ENCODE peak calls at places on chromosomes 6 and 20, in four cellular contexts. N, H, S and Y are unnamed samples.
A peak's percentile ranks its signal among the peaks of the same experiment; 100 is the strongest.

GRCh38 chr6:165146456-165146855 is 162.9 kb downstream of the C6orf118 start:
- DNase-seq in H (peak; percentile 12), N (no peak), S (no peak), Y (no peak)

GRCh38 chr6:157726892-157727628 is 96.0 kb upstream of the SNX9 start:
- DNase-seq in N (no peak), S (no peak), H (no peak), Y (no peak)

GRCh38 chr20:58408603-58409246 is 19.7 kb downstream of the VAPB start:
- DNase-seq in S (no peak), N (no peak), H (no peak), Y (no peak)

GRCh38 chr20:62055106-62055861 is 10.4 kb downstream of the TAF4 start:
- DNase-seq in S (no peak), N (no peak), H (no peak), Y (no peak)

GRCh38 chr20:9993133-9993532 is 41.7 kb upstream of the ANKEF1 start:
- DNase-seq in N (no peak), S (no peak), H (no peak), Y (no peak)

GRCh38 chr20:14197097-14197496 is 140.3 kb downstream of the FLRT3 start:
- DNase-seq in H (no peak), S (peak; percentile 83), N (no peak), Y (no peak)

GRCh38 chr20:9021699-9022098 is 47.2 kb upstream of the PLCB4 start:
- DNase-seq in S (peak; percentile 21), N (no peak), H (no peak), Y (no peak)

GRCh38 chr20:52303281-52303950 is 111.8 kb upstream of the ZFP64 start:
- DNase-seq in H (no peak), N (no peak), S (no peak), Y (no peak)

GRCh38 chr6:118400098-118400497 is 148.0 kb upstream of the PLN start:
- DNase-seq in N (no peak), S (no peak), H (no peak), Y (no peak)

GRCh38 chr6:133247581-133247980 is 6.4 kb downstream of the EYA4 start:
- DNase-seq in S (no peak), H (no peak), N (no peak), Y (no peak)

GRCh38 chr6:111663232-111663631 is 57.6 kb upstream of the TRAF3IP2 start:
- DNase-seq in N (peak; percentile 60), S (no peak), H (peak; percentile 33), Y (no peak)

GRCh38 chr20:36439040-36439730 is 102.1 kb upstream of the MYL9 start:
- DNase-seq in H (peak; percentile 81), S (peak; percentile 25), N (peak; percentile 96), Y (peak; percentile 70)

GRCh38 chr6:67630146-67630545 is 1004.9 kb upstream of the ADGRB3 start:
- DNase-seq in H (no peak), S (peak; percentile 99), N (no peak), Y (no peak)

GRCh38 chr6:134663800-134664535 is 285.9 kb downstream of the ALDH8A1 start:
- DNase-seq in N (no peak), S (peak; percentile 33), H (no peak), Y (no peak)

GRCh38 chr6:2110504-2110903 is 134.9 kb downstream of the GMDS start:
- DNase-seq in S (peak; percentile 2), N (no peak), H (no peak), Y (no peak)

GRCh38 chr6:48101277-48101676 is 9.7 kb downstream of the PTCHD4 start:
- DNase-seq in N (no peak), S (peak; percentile 33), H (no peak), Y (no peak)

GRCh38 chr20:1397710-1398109 is 4.9 kb upstream of the FKBP1A start:
- DNase-seq in H (no peak), N (no peak), S (no peak), Y (no peak)

GRCh38 chr20:47680804-47681529 is 104.3 kb downstream of the SULF2 start:
- DNase-seq in N (no peak), H (no peak), S (peak; percentile 71), Y (no peak)

GRCh38 chr6:87633851-87634250 is 43.9 kb downstream of the ORC3 start:
- DNase-seq in N (no peak), S (no peak), H (no peak), Y (no peak)

GRCh38 chr6:41278699-41279405 is 7.6 kb downstream of the TREM1 start:
- DNase-seq in S (peak; percentile 22), N (peak; percentile 78), H (peak; percentile 83), Y (peak; percentile 86)

GRCh38 chr6:16477367-16478149 is 239.2 kb downstream of the GMPR start:
- DNase-seq in S (no peak), N (no peak), H (no peak), Y (no peak)

GRCh38 chr6:147204843-147205311 is 660 bp downstream of the STXBP5 start:
- DNase-seq in S (no peak), H (no peak), N (no peak), Y (no peak)

GRCh38 chr6:27889628-27890315 is 22.4 kb downstream of the OR2B2 start:
- DNase-seq in H (peak; percentile 39), S (no peak), N (no peak), Y (peak; percentile 73)

GRCh38 chr6:27889275-27889627 is 22.9 kb downstream of the OR2B2 start:
- DNase-seq in N (no peak), S (no peak), H (no peak), Y (no peak)

GRCh38 chr6:27891300-27891913 is 20.8 kb downstream of the OR2B2 start:
- DNase-seq in H (no peak), N (no peak), S (no peak), Y (no peak)

GRCh38 chr6:27892596-27893058 is 19.6 kb downstream of the OR2B2 start:
- DNase-seq in N (no peak), S (peak; percentile 36), H (no peak), Y (no peak)

GRCh38 chr6:27890351-27891299 is 21.6 kb downstream of the OR2B2 start:
- DNase-seq in N (peak; percentile 80), H (peak; percentile 87), S (peak; percentile 96), Y (peak; percentile 92)
- TF ChIP-seq EZH2 in N (no peak), H (no peak), S (no peak), Y (no peak)

GRCh38 chr6:155466546-155466945 is 10.9 kb upstream of the NOX3 start:
- DNase-seq in N (no peak), S (no peak), H (no peak), Y (no peak)
- H3K9me3 ChIP-seq in N (peaks cover 5% of the 10 kb centered on the region), S (no peaks in the 10 kb centered on the region), H (no peaks in the 10 kb centered on the region), Y (peaks cover 2% of the 10 kb centered on the region)

GRCh38 chr6:32664827-32665362 is 1.6 kb downstream of the HLA-DQB1 start:
- DNase-seq in N (no peak), S (no peak), H (peak; percentile 10), Y (no peak)
- TF ChIP-seq EZH2 in N (no peak), S (no peak), H (no peak), Y (no peak)

DNA sequence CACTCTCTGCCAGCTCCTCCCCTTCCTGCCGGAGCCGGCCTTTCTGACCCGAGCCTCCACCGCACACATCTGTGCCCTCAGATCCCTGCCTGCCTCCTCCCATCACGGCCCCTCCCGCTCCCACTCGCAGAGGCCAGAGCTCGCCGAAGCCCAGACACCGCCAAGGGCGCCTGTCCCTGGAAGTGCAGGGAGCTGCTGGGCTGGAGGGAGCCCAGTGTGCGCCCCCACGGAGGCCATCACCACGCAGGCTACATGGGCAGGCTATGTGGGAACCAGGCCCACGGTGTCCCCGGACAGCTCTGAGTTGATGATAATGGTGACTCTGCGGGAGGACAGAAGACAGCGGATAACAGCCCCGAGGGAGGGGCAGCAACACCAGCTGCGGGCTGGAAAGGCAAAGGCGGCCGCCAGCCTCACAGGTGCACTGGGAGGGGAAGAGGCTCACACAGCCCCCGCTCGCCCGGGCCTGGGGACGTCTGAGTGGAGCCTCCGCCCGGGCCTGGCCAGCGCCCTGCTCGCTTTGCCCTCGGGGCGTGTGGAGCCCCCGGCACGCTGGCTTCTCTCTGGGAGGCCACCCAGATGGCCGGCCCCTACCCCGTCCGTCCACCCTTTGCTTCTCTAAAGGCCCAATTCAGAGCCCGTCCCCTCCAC is 154.9 kb downstream of the DLL1 start:
- DNase-seq in S (no peak), N (no peak), H (no peak), Y (no peak)
- H3K9me3 ChIP-seq in S (no peaks in the 10 kb centered on the region), N (peaks cover 43% of the 10 kb centered on the region), H (no peaks in the 10 kb centered on the region), Y (peaks cover 16% of the 10 kb centered on the region)

GRCh38 chr20:21518292-21518991 is 4.6 kb upstream of the NKX2-2 start:
- DNase-seq in H (peak; percentile 13), S (no peak), N (peak; percentile 60), Y (no peak)
- TF ChIP-seq EZH2 in H (peak; percentile 62), S (no peak), N (peak; percentile 85), Y (no peak)

GRCh38 chr20:3121955-3122610 is 37.6 kb upstream of the AVP start:
- DNase-seq in S (no peak), H (no peak), N (no peak), Y (no peak)
- H3K9me3 ChIP-seq in S (no peaks in the 10 kb centered on the region), H (no peaks in the 10 kb centered on the region), N (peaks cover 37% of the 10 kb centered on the region), Y (peaks cover 19% of the 10 kb centered on the region)

GRCh38 chr20:38724603-38725457 is 544 bp downstream of the SLC32A1 start:
- DNase-seq in H (peak; percentile 71), N (peak; percentile 80), S (no peak), Y (peak; percentile 73)
- TF ChIP-seq EZH2 in H (peak; percentile 88), N (peak; percentile 76), S (peak; percentile 90), Y (peak; percentile 60)

DNA sequence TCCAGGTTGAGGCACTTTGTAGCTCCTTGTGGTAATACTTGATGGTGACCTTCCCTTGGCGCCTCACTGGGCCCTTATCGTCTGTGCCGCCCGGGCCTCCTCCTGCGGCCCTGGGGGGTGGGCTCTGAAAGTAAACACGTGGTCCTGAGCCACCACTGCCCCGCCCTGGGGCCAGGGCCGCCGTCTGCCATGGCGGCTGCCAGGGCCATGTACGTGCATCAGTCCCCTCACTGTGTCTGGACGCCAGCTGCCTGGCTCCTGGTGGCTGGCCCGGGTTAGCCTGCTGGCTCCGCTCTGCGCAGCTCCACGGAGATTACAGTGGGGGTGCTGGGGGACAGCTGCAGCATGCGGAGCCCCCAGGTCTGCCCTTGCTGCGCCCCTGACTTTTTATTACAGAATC is 81.8 kb upstream of the CENPW start:
- DNase-seq in H (no peak), S (no peak), N (no peak), Y (no peak)
- H3K9me3 ChIP-seq in H (peaks cover 10% of the 10 kb centered on the region), S (no peaks in the 10 kb centered on the region), N (peaks cover 8% of the 10 kb centered on the region), Y (peaks cover 8% of the 10 kb centered on the region)